ENCODE peak calls at places on chromosomes 12 and 14, in four cellular contexts. U is erythroblast; L is stimulated activated CD4-positive, alpha-beta T cell treated with anti-CD3 and anti-CD28 coated beads, Interleukin-15, amount 100 ng/mL, for 24 hours; F is AG09319. C is an unnamed sample.

GRCh38 chr12:77407951-77408350 is 342.6 kb upstream of the E2F7 start:
- DNase-seq in L (no peak), U (no peak), F (no peak), C (no peak)

GRCh38 chr12:128814411-128815261 is 9.1 kb downstream of the SLC15A4 start:
- DNase-seq in L (no peak), U (no peak), F (no peak), C (no peak)

GRCh38 chr12:101501410-101502045 is 26.4 kb downstream of the SPIC start:
- DNase-seq in F (no peak), U (no peak), L (no peak), C (no peak)

GRCh38 chr12:64042901-64043300 is 179.2 kb downstream of the KICS2 start:
- DNase-seq in L (no peak), U (no peak), F (peak), C (no peak)

GRCh38 chr12:52570511-52570910 is 3.1 kb downstream of the KRT74 start:
- DNase-seq in L (no peak), U (no peak), F (no peak), C (no peak)

GRCh38 chr14:56603648-56604047 is 24.1 kb downstream of the TMEM260 start:
- DNase-seq in U (no peak), L (no peak), F (no peak), C (no peak)

GRCh38 chr12:121295123-121295745 is 1.3 kb downstream of the CAMKK2 start:
- DNase-seq in F (no peak), L (peak), U (peak), C (peak)

GRCh38 chr14:99754141-99755067 is 38.8 kb upstream of the EML1 start:
- DNase-seq in U (no peak), L (peak), F (no peak), C (no peak)

GRCh38 chr14:89767861-89768268 is 186.7 kb downstream of the EFCAB11 start:
- DNase-seq in F (no peak), L (peak), U (peak), C (peak)

GRCh38 chr12:120158351-120158750 is 36.2 kb downstream of the GCN1 start:
- DNase-seq in L (no peak), U (no peak), F (no peak), C (no peak)

GRCh38 chr12:119229837-119230236 is 51.1 kb downstream of the HSPB8 start:
- DNase-seq in L (peak), F (no peak), U (no peak), C (no peak)

GRCh38 chr14:74573421-74574091 is 38.5 kb downstream of the LTBP2 start:
- DNase-seq in U (no peak), F (no peak), L (no peak), C (no peak)

C was measured in stimulated activated naive CD8-positive, alpha-beta T cell treated with anti-CD3 and anti-CD28 coated beads, Interleukin-15, Interleukin-2, amounts not matched to agents 100 U/mL and 50 U/mL, for 24 hours.